ENCODE peak calls at places on chromosomes 11 and 22, in four cellular contexts. Q is HAP-1, K is body of pancreas, C is PC-3. D is an unnamed sample.
A peak's percentile ranks its signal among the peaks of the same experiment; 100 is the strongest.

GRCh38 chr11:79321282-79321681 is 119.5 kb downstream of the TENM4 start:
- DNase-seq in Q (no peak), K (no peak), C (no peak), D (no peak)

GRCh38 chr22:25419247-25420113 is 145.0 kb upstream of the GRK3 start:
- DNase-seq in Q (no peak), K (no peak), C (no peak), D (no peak)

GRCh38 chr11:130369713-130370112 is 55.0 kb upstream of the ZBTB44 start:
- DNase-seq in Q (no peak), K (no peak), C (no peak), D (no peak)

GRCh38 chr22:23178512-23179254 is 1.6 kb upstream of the BCR start:
- DNase-seq in Q (peak; percentile 82), K (peak; percentile 66), C (peak; percentile 68), D (no peak)

GRCh38 chr11:93017821-93018690 is 48.6 kb downstream of the MTNR1B start:
- DNase-seq in Q (no peak), K (no peak), C (no peak), D (peak; percentile 89)

GRCh38 chr22:37242395-37242918 is 1.6 kb downstream of the RAC2 start:
- DNase-seq in Q (no peak), K (peak; percentile 28), C (peak; percentile 51), D (peak; percentile 54)

GRCh38 chr22:42431401-42432019 is 693 bp downstream of the NFAM1 start:
- DNase-seq in Q (no peak), K (no peak), C (no peak), D (no peak)

GRCh38 chr11:109377039-109377742 is 44.8 kb upstream of the C11orf87 start:
- DNase-seq in Q (no peak), K (no peak), C (no peak), D (no peak)

GRCh38 chr11:45994421-45995341 is 72.2 kb downstream of the LARGE2 start:
- DNase-seq in Q (no peak), K (no peak), C (no peak), D (no peak)

GRCh38 chr11:61793829-61794204 is 1.1 kb downstream of the FEN1 start:
- DNase-seq in Q (no peak), K (no peak), C (no peak), D (no peak)

GRCh38 chr22:48173061-48173849 is 1410.8 kb downstream of the TBC1D22A start:
- DNase-seq in Q (no peak), K (no peak), C (no peak), D (no peak)

GRCh38 chr11:19963697-19964340 is 196.5 kb downstream of the DBX1 start:
- DNase-seq in Q (no peak), K (no peak), C (no peak), D (no peak)

GRCh38 chr22:49712195-49712791 is 115.4 kb downstream of the BRD1 start:
- DNase-seq in Q (peak; percentile 52), K (no peak), C (peak; percentile 4), D (no peak)

GRCh38 chr22:41181349-41182241 is 23.5 kb upstream of the L3MBTL2 start:
- DNase-seq in Q (no peak), K (no peak), C (peak; percentile 49), D (peak; percentile 57)

GRCh38 chr11:46127150-46127638 is 5.9 kb upstream of the PHF21A start:
- DNase-seq in Q (peak; percentile 59), K (no peak), C (peak; percentile 78), D (peak; percentile 79)

GRCh38 chr11:35541621-35542375 is 16.4 kb upstream of the PAMR1 start:
- DNase-seq in Q (no peak), K (peak; percentile 23), C (no peak), D (peak; percentile 64)

GRCh38 chr11:72160319-72160718 is 24.8 kb downstream of the FOLR3 start:
- DNase-seq in Q (no peak), K (no peak), C (no peak), D (no peak)

GRCh38 chr11:59680287-59681154 is 11.7 kb upstream of the PATL1 start:
- DNase-seq in Q (peak; percentile 79), K (peak; percentile 74), C (peak; percentile 87), D (peak; percentile 32)

GRCh38 chr11:104570088-104570701 is 328.1 kb downstream of the CASP12 start:
- DNase-seq in Q (no peak), K (no peak), C (peak; percentile 84), D (peak; percentile 77)

GRCh38 chr11:126392638-126393023 is 37.1 kb downstream of the ST3GAL4 start:
- DNase-seq in Q (no peak), K (no peak), C (no peak), D (no peak)

GRCh38 chr11:78418584-78419211 is 1.1 kb upstream of the GAB2 start:
- DNase-seq in Q (no peak), K (no peak), C (no peak), D (no peak)

GRCh38 chr11:117986981-117987495 is 844 bp downstream of the IL10RA start:
- DNase-seq in Q (no peak), K (no peak), C (peak; percentile 25), D (no peak)

GRCh38 chr11:92911478-92911877 is 58.0 kb upstream of the MTNR1B start:
- DNase-seq in Q (no peak), K (no peak), C (no peak), D (no peak)

GRCh38 chr11:121553806-121554205 is 101.0 kb upstream of the SORL1-AS1 start:
- DNase-seq in Q (no peak), K (peak; percentile 84), C (peak; percentile 96), D (peak; percentile 30)

GRCh38 chr11:94910779-94911178 is 62.6 kb downstream of the CWC15 start:
- DNase-seq in Q (no peak), K (no peak), C (no peak), D (no peak)

GRCh38 chr11:7275133-7275532 is 23.4 kb downstream of the SYT9 start:
- DNase-seq in Q (no peak), K (no peak), C (no peak), D (no peak)

GRCh38 chr11:68942090-68942620 is 38.5 kb downstream of the IGHMBP2 start:
- DNase-seq in Q (no peak), K (no peak), C (no peak), D (no peak)
- H3K4me1 ChIP-seq in Q (no peaks in the 10 kb centered on the region), K (peaks cover 6% of the 10 kb centered on the region), C (no peaks in the 10 kb centered on the region), D (no peaks in the 10 kb centered on the region)

DNA sequence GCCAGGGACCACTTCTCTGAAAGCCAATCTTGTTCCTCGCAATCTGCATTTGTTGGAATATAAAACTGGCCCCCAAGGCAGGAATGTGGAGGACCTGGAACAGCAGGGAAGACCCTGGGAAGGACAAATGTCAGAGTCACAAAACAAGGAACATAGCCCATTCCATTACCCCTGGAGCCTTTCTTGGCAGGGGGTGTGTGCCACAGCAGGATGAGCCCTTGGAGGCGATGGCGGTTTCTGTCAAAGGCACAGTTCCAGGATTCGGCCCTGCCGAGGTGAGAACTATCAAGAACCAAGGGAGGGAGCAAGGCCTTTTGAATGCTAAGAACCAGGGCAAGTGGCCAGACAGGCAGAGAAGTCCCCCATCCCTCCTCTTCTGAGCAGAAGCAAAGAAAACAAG is 204.3 kb downstream of the TRIM29 start:
- DNase-seq in Q (no peak), K (no peak), C (no peak), D (no peak)
- H3K4me1 ChIP-seq in Q (no peaks in the 10 kb centered on the region), K (no peaks in the 10 kb centered on the region), C (no peaks in the 10 kb centered on the region), D (no peaks in the 10 kb centered on the region)

GRCh38 chr22:26474687-26475086 is 8.9 kb downstream of the HPS4 start:
- DNase-seq in Q (no peak), K (no peak), C (peak; percentile 47), D (no peak)

GRCh38 chr22:26479792-26480610 is 3.6 kb downstream of the HPS4 start:
- DNase-seq in Q (peak; percentile 21), K (no peak), C (peak; percentile 9), D (no peak)

GRCh38 chr22:26476705-26477340 is 6.8 kb downstream of the HPS4 start:
- DNase-seq in Q (no peak), K (no peak), C (no peak), D (peak; percentile 41)

GRCh38 chr22:26479043-26479791 is 4.4 kb downstream of the HPS4 start:
- DNase-seq in Q (no peak), K (no peak), C (no peak), D (no peak)

GRCh38 chr22:26477341-26477731 is 6.2 kb downstream of the HPS4 start:
- DNase-seq in Q (no peak), K (no peak), C (no peak), D (no peak)
- H3K4me1 ChIP-seq in Q (peaks cover 47% of the 10 kb centered on the region), K (peaks cover 39% of the 10 kb centered on the region), C (peaks cover 35% of the 10 kb centered on the region), D (peaks cover 14% of the 10 kb centered on the region)

DNA sequence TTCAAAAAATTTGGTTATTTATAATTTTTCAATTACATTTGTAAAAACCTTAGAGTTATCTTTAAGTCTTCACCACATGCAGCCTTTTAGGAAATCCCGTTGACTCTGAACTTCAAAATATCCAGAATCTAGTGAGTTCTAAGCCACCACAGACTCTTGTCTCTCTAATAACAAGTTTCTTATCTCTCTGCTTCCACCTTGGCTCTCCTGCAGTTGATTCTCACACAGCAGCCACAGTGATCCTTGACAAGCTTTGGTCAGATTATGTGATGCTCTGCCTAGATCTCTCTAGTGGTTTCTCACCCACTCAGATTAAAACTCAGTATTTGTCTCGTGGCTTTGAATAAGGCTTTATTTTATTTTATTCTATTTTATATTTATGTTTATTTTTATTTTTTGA is 8.6 kb downstream of the HSD17B12 start:
- DNase-seq in Q (no peak), K (no peak), C (no peak), D (no peak)
- H3K4me1 ChIP-seq in Q (peaks cover 30% of the 10 kb centered on the region), K (peaks cover under 1% of the 10 kb centered on the region), C (peaks cover 4% of the 10 kb centered on the region), D (peaks cover 8% of the 10 kb centered on the region)

GRCh38 chr11:12457030-12457600 is 79.7 kb downstream of the PARVA start:
- DNase-seq in Q (no peak), K (no peak), C (no peak), D (peak; percentile 21)

GRCh38 chr11:12458042-12458441 is 80.7 kb downstream of the PARVA start:
- DNase-seq in Q (no peak), K (no peak), C (no peak), D (no peak)

GRCh38 chr11:12454782-12455181 is 77.4 kb downstream of the PARVA start:
- DNase-seq in Q (no peak), K (no peak), C (peak; percentile 25), D (no peak)

GRCh38 chr11:12453243-12453642 is 75.9 kb downstream of the PARVA start:
- DNase-seq in Q (no peak), K (no peak), C (no peak), D (no peak)

DNA sequence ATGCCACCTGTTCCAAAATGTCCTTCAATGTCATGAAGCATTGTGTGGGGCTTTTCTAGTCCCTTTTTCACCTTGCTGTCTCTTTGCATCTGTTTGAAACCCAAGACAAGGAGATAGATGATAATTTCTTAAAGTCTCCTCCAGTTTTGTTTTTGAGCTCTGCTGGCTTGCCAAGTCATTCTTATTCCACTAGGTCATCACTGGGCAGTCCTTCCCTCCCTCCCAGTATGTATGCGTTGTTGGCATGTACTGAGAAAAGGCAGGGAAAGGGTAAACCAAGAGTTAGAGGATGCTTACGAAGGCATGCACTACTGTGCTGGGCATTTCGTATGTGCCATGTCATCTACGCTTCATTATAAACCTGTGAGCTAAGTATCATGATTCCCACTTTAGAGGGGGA is 78.6 kb downstream of the PARVA start:
- DNase-seq in Q (no peak), K (no peak), C (no peak), D (no peak)
- H3K4me1 ChIP-seq in Q (no peaks in the 10 kb centered on the region), K (peaks cover 9% of the 10 kb centered on the region), C (peaks cover 9% of the 10 kb centered on the region), D (peaks cover 19% of the 10 kb centered on the region)

GRCh38 chr11:65446446-65447277 is 24.1 kb downstream of the NEAT1 start:
- DNase-seq in Q (peak; percentile 29), K (peak; percentile 58), C (peak; percentile 2), D (peak; percentile 32)
- H3K4me1 ChIP-seq in Q (no peaks in the 10 kb centered on the region), K (peaks cover 23% of the 10 kb centered on the region), C (no peaks in the 10 kb centered on the region), D (no peaks in the 10 kb centered on the region)

DNA sequence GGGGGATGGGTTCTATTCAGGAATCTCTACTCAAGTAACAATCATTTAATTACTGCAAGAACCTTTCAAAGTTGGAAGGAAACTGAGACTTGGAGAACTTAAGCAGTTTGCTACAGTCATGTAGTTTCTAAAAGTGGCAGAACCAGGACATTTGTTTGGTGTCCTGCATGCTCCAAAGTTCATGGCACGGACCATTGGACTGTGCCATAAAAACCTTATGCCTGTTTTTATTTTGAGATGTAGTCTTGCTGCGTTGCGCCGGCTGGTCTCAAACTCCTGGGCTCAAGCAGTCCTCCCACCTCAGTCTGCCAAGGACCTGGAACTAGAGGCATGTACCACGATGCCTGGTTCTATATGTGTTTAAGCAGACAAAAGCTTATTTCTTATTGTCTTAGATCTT is 18.6 kb upstream of the AIFM3 start:
- DNase-seq in Q (no peak), K (no peak), C (no peak), D (no peak)
- H3K4me1 ChIP-seq in Q (no peaks in the 10 kb centered on the region), K (peaks cover 36% of the 10 kb centered on the region), C (peaks cover 18% of the 10 kb centered on the region), D (peaks cover 37% of the 10 kb centered on the region)

D was measured in foreskin keratinocyte.